ENCODE peak calls at places on chromosomes 13 and 19, in ten cellular contexts. One of them, this sample, is unnamed.
A peak's percentile ranks its signal among the peaks of the same experiment; 100 is the strongest.

GRCh38 chr19:33647146-33647545 is 25.4 kb downstream of the CHST8 start:
- DNase-seq in AG09309: no peak
- DNase-seq in gastrocnemius medialis: no peak
- DNase-seq in neuronal stem cell: no peak
- DNase-seq in psoas muscle: no peak
- DNase-seq in choroid plexus epithelial cell: no peak
- DNase-seq in heart right ventricle: no peak
- DNase-seq in fibroblast of mammary gland: no peak
- DNase-seq in heart left ventricle: no peak
- DNase-seq in retinal pigment epithelial cell: no peak
- DNase-seq in this sample: no peak

GRCh38 chr13:51518847-51519246 is 65.4 kb upstream of the WDFY2 start:
- DNase-seq in AG09309: no peak
- DNase-seq in gastrocnemius medialis: no peak
- DNase-seq in neuronal stem cell: no peak
- DNase-seq in psoas muscle: no peak
- DNase-seq in choroid plexus epithelial cell: no peak
- DNase-seq in heart right ventricle: no peak
- DNase-seq in fibroblast of mammary gland: peak; percentile 80
- DNase-seq in heart left ventricle: no peak
- DNase-seq in retinal pigment epithelial cell: no peak
- DNase-seq in this sample: no peak

GRCh38 chr19:40398417-40399056 is 8.6 kb upstream of the HIPK4 start:
- DNase-seq in AG09309: no peak
- DNase-seq in gastrocnemius medialis: no peak
- DNase-seq in neuronal stem cell: peak; percentile 58
- DNase-seq in psoas muscle: no peak
- DNase-seq in choroid plexus epithelial cell: peak; percentile 49
- DNase-seq in heart right ventricle: no peak
- DNase-seq in fibroblast of mammary gland: no peak
- DNase-seq in heart left ventricle: no peak
- DNase-seq in retinal pigment epithelial cell: no peak
- DNase-seq in this sample: no peak

GRCh38 chr19:11649941-11650340 is 52.7 kb downstream of the ZNF627 start:
- DNase-seq in AG09309: peak; percentile 21
- DNase-seq in gastrocnemius medialis: no peak
- DNase-seq in neuronal stem cell: no peak
- DNase-seq in psoas muscle: no peak
- DNase-seq in choroid plexus epithelial cell: no peak
- DNase-seq in heart right ventricle: no peak
- DNase-seq in fibroblast of mammary gland: peak; percentile 37
- DNase-seq in heart left ventricle: no peak
- DNase-seq in retinal pigment epithelial cell: no peak
- DNase-seq in this sample: no peak

GRCh38 chr13:72648513-72649065 is 78.8 kb downstream of the MZT1 start:
- DNase-seq in AG09309: no peak
- DNase-seq in gastrocnemius medialis: no peak
- DNase-seq in neuronal stem cell: no peak
- DNase-seq in psoas muscle: no peak
- DNase-seq in choroid plexus epithelial cell: peak; percentile 10
- DNase-seq in heart right ventricle: no peak
- DNase-seq in fibroblast of mammary gland: no peak
- DNase-seq in heart left ventricle: no peak
- DNase-seq in retinal pigment epithelial cell: no peak
- DNase-seq in this sample: no peak

GRCh38 chr19:49988433-49988832 is 27.5 kb upstream of the SIGLEC11 start:
- DNase-seq in AG09309: no peak
- DNase-seq in gastrocnemius medialis: no peak
- DNase-seq in neuronal stem cell: no peak
- DNase-seq in psoas muscle: no peak
- DNase-seq in choroid plexus epithelial cell: peak; percentile 19
- DNase-seq in heart right ventricle: no peak
- DNase-seq in fibroblast of mammary gland: peak; percentile 75
- DNase-seq in heart left ventricle: no peak
- DNase-seq in retinal pigment epithelial cell: no peak
- DNase-seq in this sample: no peak

GRCh38 chr13:87052731-87053130 is 618.4 kb upstream of the SLITRK5 start:
- DNase-seq in AG09309: no peak
- DNase-seq in gastrocnemius medialis: no peak
- DNase-seq in neuronal stem cell: no peak
- DNase-seq in psoas muscle: no peak
- DNase-seq in choroid plexus epithelial cell: no peak
- DNase-seq in heart right ventricle: no peak
- DNase-seq in fibroblast of mammary gland: peak; percentile 74
- DNase-seq in heart left ventricle: no peak
- DNase-seq in retinal pigment epithelial cell: no peak
- DNase-seq in this sample: no peak

GRCh38 chr19:14395710-14396338 is 14.6 kb downstream of the ADGRE5 start:
- DNase-seq in AG09309: no peak
- DNase-seq in gastrocnemius medialis: no peak
- DNase-seq in neuronal stem cell: no peak
- DNase-seq in psoas muscle: no peak
- DNase-seq in choroid plexus epithelial cell: no peak
- DNase-seq in heart right ventricle: no peak
- DNase-seq in fibroblast of mammary gland: no peak
- DNase-seq in heart left ventricle: no peak
- DNase-seq in retinal pigment epithelial cell: no peak
- DNase-seq in this sample: no peak

GRCh38 chr13:58488251-58488650 is 856.7 kb downstream of the PCDH17 start:
- DNase-seq in AG09309: no peak
- DNase-seq in gastrocnemius medialis: no peak
- DNase-seq in neuronal stem cell: no peak
- DNase-seq in psoas muscle: no peak
- DNase-seq in choroid plexus epithelial cell: no peak
- DNase-seq in heart right ventricle: no peak
- DNase-seq in fibroblast of mammary gland: no peak
- DNase-seq in heart left ventricle: no peak
- DNase-seq in retinal pigment epithelial cell: no peak
- DNase-seq in this sample: no peak

GRCh38 chr13:110391273-110391672 is 84.2 kb downstream of the COL4A2 start:
- DNase-seq in AG09309: no peak
- DNase-seq in gastrocnemius medialis: no peak
- DNase-seq in neuronal stem cell: no peak
- DNase-seq in psoas muscle: no peak
- DNase-seq in choroid plexus epithelial cell: peak; percentile 67
- DNase-seq in heart right ventricle: no peak
- DNase-seq in fibroblast of mammary gland: peak; percentile 50
- DNase-seq in heart left ventricle: no peak
- DNase-seq in retinal pigment epithelial cell: no peak
- DNase-seq in this sample: no peak

GRCh38 chr13:53204598-53204997 is 176.0 kb downstream of the OLFM4 start:
- DNase-seq in AG09309: no peak
- DNase-seq in gastrocnemius medialis: no peak
- DNase-seq in neuronal stem cell: no peak
- DNase-seq in psoas muscle: no peak
- DNase-seq in choroid plexus epithelial cell: no peak
- DNase-seq in heart right ventricle: no peak
- DNase-seq in fibroblast of mammary gland: no peak
- DNase-seq in heart left ventricle: no peak
- DNase-seq in retinal pigment epithelial cell: no peak
- DNase-seq in this sample: no peak

GRCh38 chr19:42252365-42253244 is 2.3 kb downstream of the ERF start:
- DNase-seq in AG09309: no peak
- DNase-seq in gastrocnemius medialis: no peak
- DNase-seq in neuronal stem cell: no peak
- DNase-seq in psoas muscle: no peak
- DNase-seq in choroid plexus epithelial cell: peak; percentile 55
- DNase-seq in heart right ventricle: peak; percentile 58
- DNase-seq in fibroblast of mammary gland: peak; percentile 71
- DNase-seq in heart left ventricle: peak; percentile 57
- DNase-seq in retinal pigment epithelial cell: no peak
- DNase-seq in this sample: peak; percentile 30

GRCh38 chr19:2149980-2150793 is 1.2 kb downstream of the AP3D1 start:
- DNase-seq in AG09309: no peak
- DNase-seq in gastrocnemius medialis: peak; percentile 41
- DNase-seq in neuronal stem cell: no peak
- DNase-seq in psoas muscle: no peak
- DNase-seq in choroid plexus epithelial cell: no peak
- DNase-seq in heart right ventricle: no peak
- DNase-seq in fibroblast of mammary gland: no peak
- DNase-seq in heart left ventricle: no peak
- DNase-seq in retinal pigment epithelial cell: no peak
- DNase-seq in this sample: no peak

GRCh38 chr13:51768378-51768921 is 35.5 kb downstream of the DHRS12 start:
- DNase-seq in AG09309: no peak
- DNase-seq in gastrocnemius medialis: no peak
- DNase-seq in neuronal stem cell: peak; percentile 18
- DNase-seq in psoas muscle: no peak
- DNase-seq in choroid plexus epithelial cell: no peak
- DNase-seq in heart right ventricle: no peak
- DNase-seq in fibroblast of mammary gland: no peak
- DNase-seq in heart left ventricle: no peak
- DNase-seq in retinal pigment epithelial cell: no peak
- DNase-seq in this sample: no peak

GRCh38 chr19:2575734-2576481 is 100.0 kb downstream of the GADD45B start:
- DNase-seq in AG09309: no peak
- DNase-seq in gastrocnemius medialis: peak; percentile 77
- DNase-seq in neuronal stem cell: no peak
- DNase-seq in psoas muscle: peak; percentile 94
- DNase-seq in choroid plexus epithelial cell: peak; percentile 98
- DNase-seq in heart right ventricle: peak; percentile 71
- DNase-seq in fibroblast of mammary gland: peak; percentile 96
- DNase-seq in heart left ventricle: peak; percentile 69
- DNase-seq in retinal pigment epithelial cell: no peak
- DNase-seq in this sample: peak; percentile 96

GRCh38 chr13:105452895-105453294 is 1082.6 kb downstream of the EFNB2 start:
- DNase-seq in AG09309: no peak
- DNase-seq in gastrocnemius medialis: no peak
- DNase-seq in neuronal stem cell: no peak
- DNase-seq in psoas muscle: no peak
- DNase-seq in choroid plexus epithelial cell: no peak
- DNase-seq in heart right ventricle: no peak
- DNase-seq in fibroblast of mammary gland: no peak
- DNase-seq in heart left ventricle: no peak
- DNase-seq in retinal pigment epithelial cell: no peak
- DNase-seq in this sample: no peak

GRCh38 chr13:71522976-71523517 is 344.0 kb downstream of the DACH1 start:
- DNase-seq in AG09309: no peak
- DNase-seq in gastrocnemius medialis: no peak
- DNase-seq in neuronal stem cell: no peak
- DNase-seq in psoas muscle: no peak
- DNase-seq in choroid plexus epithelial cell: no peak
- DNase-seq in heart right ventricle: no peak
- DNase-seq in fibroblast of mammary gland: no peak
- DNase-seq in heart left ventricle: no peak
- DNase-seq in retinal pigment epithelial cell: no peak
- DNase-seq in this sample: no peak

DNA sequence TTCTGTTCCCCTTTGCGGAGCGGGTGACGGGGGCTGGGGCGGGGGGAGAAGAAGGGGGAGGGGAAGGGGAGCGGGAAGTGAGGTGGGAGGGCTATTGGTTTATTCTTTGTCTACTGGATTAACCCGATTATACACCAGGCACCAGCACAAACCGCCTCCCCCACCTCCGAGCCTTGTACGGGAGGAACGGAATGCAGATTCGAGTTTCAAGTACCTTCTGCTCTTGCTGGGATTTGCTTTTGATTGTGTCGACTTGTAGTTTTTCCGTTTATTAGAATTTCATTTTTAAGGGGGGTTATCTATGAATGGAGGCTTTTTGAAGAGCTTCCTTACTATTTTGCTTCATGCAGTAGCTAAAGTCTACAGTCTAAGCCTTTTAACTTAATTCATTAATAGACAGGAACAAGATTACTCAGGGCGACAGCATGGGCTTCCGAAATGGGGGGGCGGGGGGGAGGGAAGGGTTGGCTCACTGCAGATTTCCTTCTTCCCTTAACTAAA is 895 bp upstream of the SPRY2 start:
- DNase-seq in AG09309: no peak
- DNase-seq in gastrocnemius medialis: peak; percentile 28
- DNase-seq in neuronal stem cell: peak; percentile 74
- DNase-seq in psoas muscle: peak; percentile 68
- DNase-seq in choroid plexus epithelial cell: peak; percentile 73
- DNase-seq in heart right ventricle: peak; percentile 64
- DNase-seq in fibroblast of mammary gland: peak; percentile 48
- DNase-seq in heart left ventricle: peak; percentile 50
- DNase-seq in retinal pigment epithelial cell: peak; percentile 94
- DNase-seq in this sample: peak; percentile 63
- H3K4me3 ChIP-seq in AG09309: peak overlapping the region; percentile 89
- H3K4me3 ChIP-seq in gastrocnemius medialis: peak overlapping the region; percentile 87
- H3K4me3 ChIP-seq in neuronal stem cell: peak overlapping the region; percentile 82
- H3K4me3 ChIP-seq in psoas muscle: peak overlapping the region; percentile 98
- H3K4me3 ChIP-seq in choroid plexus epithelial cell: peak overlapping the region; percentile 75
- H3K4me3 ChIP-seq in heart right ventricle: peak overlapping the region; percentile 90
- H3K4me3 ChIP-seq in fibroblast of mammary gland: peak overlapping the region; percentile 82
- H3K4me3 ChIP-seq in heart left ventricle: peak overlapping the region; percentile 69
- H3K4me3 ChIP-seq in retinal pigment epithelial cell: peak overlapping the region; percentile 100
- H3K4me3 ChIP-seq in this sample: peak overlapping the region; percentile 87

GRCh38 chr13:112063309-112063626 is 3.7 kb upstream of the SOX1 start:
- DNase-seq in AG09309: no peak
- DNase-seq in gastrocnemius medialis: no peak
- DNase-seq in neuronal stem cell: no peak
- DNase-seq in psoas muscle: no peak
- DNase-seq in choroid plexus epithelial cell: no peak
- DNase-seq in heart right ventricle: no peak
- DNase-seq in fibroblast of mammary gland: no peak
- DNase-seq in heart left ventricle: no peak
- DNase-seq in retinal pigment epithelial cell: no peak
- DNase-seq in this sample: no peak
- H3K4me3 ChIP-seq in AG09309: no peak overlapping the region
- H3K4me3 ChIP-seq in gastrocnemius medialis: no peak overlapping the region
- H3K4me3 ChIP-seq in neuronal stem cell: no peak overlapping the region
- H3K4me3 ChIP-seq in psoas muscle: no peak overlapping the region
- H3K4me3 ChIP-seq in choroid plexus epithelial cell: no peak overlapping the region
- H3K4me3 ChIP-seq in heart right ventricle: no peak overlapping the region
- H3K4me3 ChIP-seq in fibroblast of mammary gland: no peak overlapping the region
- H3K4me3 ChIP-seq in heart left ventricle: no peak overlapping the region
- H3K4me3 ChIP-seq in retinal pigment epithelial cell: no peak overlapping the region
- H3K4me3 ChIP-seq in this sample: no peak overlapping the region

DNA sequence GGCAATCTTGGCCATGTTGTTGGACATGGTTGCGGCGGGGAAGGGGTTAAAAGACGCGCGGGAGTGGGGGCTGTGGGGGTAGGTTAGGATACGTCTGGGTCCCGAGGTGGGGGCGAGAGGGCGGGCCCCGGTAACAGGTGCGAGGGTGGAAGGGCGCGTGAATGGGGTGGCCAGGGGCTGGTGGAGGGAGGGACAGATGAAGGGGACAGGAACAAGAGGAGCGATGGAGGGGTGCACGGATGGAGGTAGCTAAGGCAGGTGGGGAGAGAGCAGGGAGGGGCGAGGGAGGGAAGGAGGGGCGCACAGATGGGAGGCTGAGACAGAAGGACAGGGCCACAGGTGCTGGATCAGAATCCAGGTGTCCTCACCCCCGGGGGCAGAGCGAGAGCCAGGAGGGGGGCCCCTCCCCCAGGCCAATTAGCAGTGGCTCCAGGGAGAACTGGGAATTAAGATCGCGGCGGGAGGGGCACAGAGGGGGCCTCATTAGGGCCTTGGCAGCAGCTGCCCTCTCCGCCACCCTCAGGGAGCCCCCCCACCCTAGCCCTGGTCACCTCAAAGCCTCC is 1.3 kb downstream of the GNG8 start:
- DNase-seq in AG09309: no peak
- DNase-seq in gastrocnemius medialis: no peak
- DNase-seq in neuronal stem cell: no peak
- DNase-seq in psoas muscle: no peak
- DNase-seq in choroid plexus epithelial cell: no peak
- DNase-seq in heart right ventricle: no peak
- DNase-seq in fibroblast of mammary gland: no peak
- DNase-seq in heart left ventricle: no peak
- DNase-seq in retinal pigment epithelial cell: no peak
- DNase-seq in this sample: no peak
- H3K4me3 ChIP-seq in AG09309: peak overlapping the region; percentile 27
- H3K4me3 ChIP-seq in gastrocnemius medialis: no peak overlapping the region
- H3K4me3 ChIP-seq in neuronal stem cell: peak overlapping the region; percentile 76
- H3K4me3 ChIP-seq in psoas muscle: no peak overlapping the region
- H3K4me3 ChIP-seq in choroid plexus epithelial cell: peak overlapping the region; percentile 11
- H3K4me3 ChIP-seq in heart right ventricle: peak overlapping the region; percentile 48
- H3K4me3 ChIP-seq in fibroblast of mammary gland: peak overlapping the region; percentile 30
- H3K4me3 ChIP-seq in heart left ventricle: no peak overlapping the region
- H3K4me3 ChIP-seq in retinal pigment epithelial cell: peak overlapping the region; percentile 35
- H3K4me3 ChIP-seq in this sample: no peak overlapping the region

GRCh38 chr19:47018923-47019322 is 714 bp upstream of the NPAS1 start:
- DNase-seq in AG09309: no peak
- DNase-seq in gastrocnemius medialis: no peak
- DNase-seq in neuronal stem cell: no peak
- DNase-seq in psoas muscle: no peak
- DNase-seq in choroid plexus epithelial cell: no peak
- DNase-seq in heart right ventricle: no peak
- DNase-seq in fibroblast of mammary gland: no peak
- DNase-seq in heart left ventricle: no peak
- DNase-seq in retinal pigment epithelial cell: no peak
- DNase-seq in this sample: no peak
- H3K4me3 ChIP-seq in AG09309: no peak overlapping the region
- H3K4me3 ChIP-seq in gastrocnemius medialis: no peak overlapping the region
- H3K4me3 ChIP-seq in neuronal stem cell: no peak overlapping the region
- H3K4me3 ChIP-seq in psoas muscle: no peak overlapping the region
- H3K4me3 ChIP-seq in choroid plexus epithelial cell: no peak overlapping the region
- H3K4me3 ChIP-seq in heart right ventricle: no peak overlapping the region
- H3K4me3 ChIP-seq in fibroblast of mammary gland: no peak overlapping the region
- H3K4me3 ChIP-seq in heart left ventricle: no peak overlapping the region
- H3K4me3 ChIP-seq in retinal pigment epithelial cell: no peak overlapping the region
- H3K4me3 ChIP-seq in this sample: no peak overlapping the region